ENCODE peak calls at places on chromosome 10, in nine cellular contexts. One of them, this sample, is unnamed.

GRCh38 chr10:95759233-95759826 is 3.4 kb downstream of the ENTPD1 start:
- DNase-seq in psoas muscle: no peak
- DNase-seq in GM13977: no peak
- DNase-seq in GM23338: no peak
- DNase-seq in heart right ventricle: no peak
- DNase-seq in MM.1S: no peak
- DNase-seq in NB4: no peak
- DNase-seq in brain microvascular endothelial cell: no peak
- DNase-seq in AG09309: no peak
- DNase-seq in this sample: no peak

GRCh38 chr10:132465889-132466519 is 69.0 kb downstream of the PWWP2B start:
- DNase-seq in AG09309: no peak
- DNase-seq in heart right ventricle: no peak
- DNase-seq in psoas muscle: peak; percentile 42
- DNase-seq in brain microvascular endothelial cell: no peak
- DNase-seq in GM13977: no peak
- DNase-seq in NB4: no peak
- DNase-seq in MM.1S: no peak
- DNase-seq in GM23338: no peak
- DNase-seq in this sample: no peak

GRCh38 chr10:131667047-131667446 is 233.8 kb upstream of the PPP2R2D start:
- DNase-seq in AG09309: no peak
- DNase-seq in psoas muscle: no peak
- DNase-seq in heart right ventricle: no peak
- DNase-seq in NB4: no peak
- DNase-seq in MM.1S: no peak
- DNase-seq in brain microvascular endothelial cell: no peak
- DNase-seq in GM13977: no peak
- DNase-seq in GM23338: no peak
- DNase-seq in this sample: no peak

GRCh38 chr10:89389254-89389653 is 3.2 kb upstream of the IFIT1 start:
- DNase-seq in psoas muscle: no peak
- DNase-seq in heart right ventricle: no peak
- DNase-seq in MM.1S: peak; percentile 56
- DNase-seq in NB4: peak; percentile 51
- DNase-seq in AG09309: no peak
- DNase-seq in GM13977: peak; percentile 29
- DNase-seq in brain microvascular endothelial cell: no peak
- DNase-seq in GM23338: peak; percentile 66
- DNase-seq in this sample: peak; percentile 32

GRCh38 chr10:50480054-50481007 is 143.4 kb downstream of the SGMS1 start:
- DNase-seq in brain microvascular endothelial cell: no peak
- DNase-seq in GM13977: peak; percentile 17
- DNase-seq in AG09309: no peak
- DNase-seq in heart right ventricle: no peak
- DNase-seq in psoas muscle: no peak
- DNase-seq in NB4: no peak
- DNase-seq in GM23338: no peak
- DNase-seq in MM.1S: no peak
- DNase-seq in this sample: peak; percentile 38

GRCh38 chr10:7525314-7526016 is 114.6 kb upstream of the SFMBT2 start:
- DNase-seq in GM13977: peak; percentile 89
- DNase-seq in NB4: peak; percentile 65
- DNase-seq in AG09309: peak; percentile 40
- DNase-seq in brain microvascular endothelial cell: peak; percentile 70
- DNase-seq in GM23338: peak; percentile 87
- DNase-seq in heart right ventricle: peak; percentile 81
- DNase-seq in psoas muscle: no peak
- DNase-seq in MM.1S: peak; percentile 82
- DNase-seq in this sample: peak; percentile 87

GRCh38 chr10:85851300-85851699 is 515.3 kb downstream of the GRID1 start:
- DNase-seq in MM.1S: no peak
- DNase-seq in NB4: no peak
- DNase-seq in GM13977: no peak
- DNase-seq in GM23338: no peak
- DNase-seq in AG09309: no peak
- DNase-seq in heart right ventricle: no peak
- DNase-seq in brain microvascular endothelial cell: peak; percentile 56
- DNase-seq in psoas muscle: no peak
- DNase-seq in this sample: no peak

GRCh38 chr10:89283988-89284475 is 17.8 kb upstream of the IFIT2 start:
- DNase-seq in AG09309: peak; percentile 83
- DNase-seq in heart right ventricle: peak; percentile 68
- DNase-seq in NB4: no peak
- DNase-seq in GM13977: no peak
- DNase-seq in psoas muscle: peak; percentile 70
- DNase-seq in MM.1S: no peak
- DNase-seq in GM23338: peak; percentile 51
- DNase-seq in brain microvascular endothelial cell: no peak
- DNase-seq in this sample: no peak

GRCh38 chr10:77620731-77621130 is 16.9 kb downstream of the KCNMA1 start:
- DNase-seq in heart right ventricle: no peak
- DNase-seq in MM.1S: no peak
- DNase-seq in GM23338: no peak
- DNase-seq in AG09309: no peak
- DNase-seq in brain microvascular endothelial cell: peak; percentile 40
- DNase-seq in NB4: peak; percentile 56
- DNase-seq in psoas muscle: no peak
- DNase-seq in GM13977: no peak
- DNase-seq in this sample: no peak

GRCh38 chr10:126734957-126735356 is 64.5 kb upstream of the C10orf90 start:
- DNase-seq in MM.1S: no peak
- DNase-seq in brain microvascular endothelial cell: no peak
- DNase-seq in GM13977: no peak
- DNase-seq in AG09309: no peak
- DNase-seq in GM23338: no peak
- DNase-seq in NB4: no peak
- DNase-seq in heart right ventricle: no peak
- DNase-seq in psoas muscle: no peak
- DNase-seq in this sample: no peak

DNA sequence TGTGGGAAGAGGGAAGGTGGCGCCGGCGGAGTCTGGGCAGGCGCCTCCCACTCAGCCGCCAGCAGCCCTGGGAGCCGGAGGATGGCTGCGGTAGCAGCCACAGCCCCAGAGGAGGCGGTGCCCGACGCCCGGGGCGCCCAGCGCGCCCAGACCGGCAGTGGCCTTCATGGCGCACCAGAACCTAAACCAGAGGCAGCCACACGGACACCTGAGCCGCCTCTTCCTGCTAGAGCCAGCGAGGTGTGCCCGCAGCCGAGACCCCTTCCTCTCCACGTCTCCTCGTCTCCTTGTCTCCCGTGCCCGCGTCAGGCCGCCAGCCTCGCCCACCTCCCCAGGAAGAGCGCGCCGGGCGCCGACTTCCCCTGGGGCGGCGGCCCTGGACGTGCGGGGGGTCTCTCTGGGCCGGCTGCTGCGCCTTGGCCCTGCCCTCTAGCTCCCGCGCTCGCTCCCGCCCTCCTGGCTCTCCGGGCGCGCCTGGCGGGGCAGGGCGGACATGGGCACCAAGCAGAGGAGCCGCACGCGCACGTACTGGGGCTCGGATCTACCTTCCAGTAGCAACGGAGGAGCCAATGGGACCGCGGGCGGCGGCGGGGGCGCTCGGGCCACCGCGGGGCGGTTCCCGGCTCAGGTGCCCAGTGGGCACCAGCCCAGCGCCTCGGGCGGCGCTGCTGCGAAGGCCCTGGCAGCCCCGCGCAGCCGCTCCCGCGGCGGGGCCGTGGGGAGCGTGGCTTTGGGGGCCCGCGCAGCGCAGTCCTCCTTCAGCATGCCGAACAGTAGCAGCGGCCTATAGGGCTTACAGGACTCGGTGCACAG is 33.0 kb upstream of the SFTPD start:
- DNase-seq in heart right ventricle: peak; percentile 30
- DNase-seq in NB4: peak; percentile 73
- DNase-seq in AG09309: no peak
- DNase-seq in GM13977: peak; percentile 26
- DNase-seq in GM23338: peak; percentile 84
- DNase-seq in MM.1S: peak; percentile 61
- DNase-seq in brain microvascular endothelial cell: no peak
- DNase-seq in psoas muscle: peak; percentile 58
- DNase-seq in this sample: peak; percentile 22
- TF ChIP-seq CTCF in heart right ventricle: no peak
- TF ChIP-seq CTCF in NB4: no peak
- TF ChIP-seq CTCF in AG09309: no peak
- TF ChIP-seq CTCF in GM13977: no peak
- TF ChIP-seq CTCF in GM23338: no peak
- TF ChIP-seq CTCF in MM.1S: peak; percentile 11
- TF ChIP-seq CTCF in brain microvascular endothelial cell: peak; percentile 17
- TF ChIP-seq CTCF in psoas muscle: no peak
- TF ChIP-seq CTCF in this sample: no peak

DNA sequence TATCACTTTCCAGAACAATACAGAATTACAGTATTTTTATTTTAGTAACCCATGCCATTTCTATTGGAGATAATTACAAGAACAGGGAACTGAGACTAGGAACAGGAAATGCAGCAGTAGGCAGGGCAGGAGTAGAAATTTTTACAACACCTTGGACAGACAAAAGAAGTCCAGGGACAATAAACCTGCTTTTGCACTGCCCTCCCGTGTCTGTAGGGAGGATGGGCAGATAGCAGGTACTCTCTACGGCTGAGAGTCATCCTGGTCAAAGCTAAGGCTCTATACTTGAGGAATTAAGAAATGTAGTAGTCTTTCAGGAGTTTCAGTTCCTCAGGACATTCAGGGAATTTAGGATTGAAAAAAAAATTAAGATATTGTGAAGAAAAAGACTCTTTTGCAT is 63.4 kb downstream of the VAX1 start:
- DNase-seq in NB4: no peak
- DNase-seq in heart right ventricle: no peak
- DNase-seq in MM.1S: no peak
- DNase-seq in psoas muscle: no peak
- DNase-seq in AG09309: no peak
- DNase-seq in GM13977: no peak
- DNase-seq in brain microvascular endothelial cell: no peak
- DNase-seq in GM23338: peak; percentile 51
- DNase-seq in this sample: no peak
- TF ChIP-seq CTCF in NB4: no peak
- TF ChIP-seq CTCF in heart right ventricle: no peak
- TF ChIP-seq CTCF in MM.1S: no peak
- TF ChIP-seq CTCF in psoas muscle: no peak
- TF ChIP-seq CTCF in AG09309: no peak
- TF ChIP-seq CTCF in GM13977: no peak
- TF ChIP-seq CTCF in brain microvascular endothelial cell: no peak
- TF ChIP-seq CTCF in GM23338: peak; percentile 34
- TF ChIP-seq CTCF in this sample: no peak

DNA sequence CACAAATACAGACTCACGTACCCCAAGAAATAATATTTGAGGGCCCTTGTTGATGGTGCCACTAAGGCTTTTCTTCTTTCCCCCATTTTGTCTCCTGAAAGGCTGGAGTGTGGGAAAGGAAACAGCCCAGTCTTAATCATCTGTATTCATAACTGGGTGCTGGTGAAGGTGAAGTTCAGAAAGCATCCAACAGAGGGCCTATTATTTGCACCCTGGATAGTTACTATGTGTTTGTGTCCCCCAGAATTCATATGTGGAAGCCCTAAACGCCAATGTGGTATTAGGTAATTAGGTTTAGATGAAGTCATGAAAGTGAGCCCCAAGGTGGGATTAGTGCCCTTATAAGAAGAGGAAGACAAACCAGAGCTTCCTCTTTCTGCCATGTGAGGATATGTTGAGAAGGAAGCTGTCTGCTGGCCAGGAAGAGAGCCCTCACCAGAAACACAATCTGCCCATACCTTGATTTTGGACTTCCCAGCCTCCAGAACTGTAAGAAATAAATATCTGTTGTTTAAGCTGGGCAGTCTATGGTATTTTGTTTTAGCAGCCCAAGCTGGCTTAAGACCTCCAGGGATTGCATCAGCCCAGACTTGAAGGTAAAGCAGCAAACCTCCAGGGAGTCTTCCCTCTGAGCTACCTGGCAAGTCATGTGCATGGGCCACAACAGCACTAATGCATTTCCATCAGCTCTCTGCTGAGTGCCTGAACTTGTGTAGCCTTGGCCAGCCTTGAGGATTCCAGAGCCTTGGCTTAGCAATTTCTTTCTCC is 90.0 kb upstream of the ADRB1 start:
- DNase-seq in AG09309: no peak
- DNase-seq in brain microvascular endothelial cell: no peak
- DNase-seq in NB4: peak; percentile 73
- DNase-seq in psoas muscle: no peak
- DNase-seq in GM23338: peak; percentile 39
- DNase-seq in heart right ventricle: no peak
- DNase-seq in GM13977: no peak
- DNase-seq in MM.1S: no peak
- DNase-seq in this sample: no peak
- TF ChIP-seq CTCF in AG09309: peak; percentile 23
- TF ChIP-seq CTCF in brain microvascular endothelial cell: peak; percentile 47
- TF ChIP-seq CTCF in NB4: no peak
- TF ChIP-seq CTCF in psoas muscle: no peak
- TF ChIP-seq CTCF in GM23338: peak; percentile 48
- TF ChIP-seq CTCF in heart right ventricle: no peak
- TF ChIP-seq CTCF in GM13977: peak; percentile 25
- TF ChIP-seq CTCF in MM.1S: peak; percentile 25
- TF ChIP-seq CTCF in this sample: no peak

GRCh38 chr10:4839353-4839752 is 13.3 kb downstream of the AKR1E2 start:
- DNase-seq in brain microvascular endothelial cell: no peak
- DNase-seq in GM23338: no peak
- DNase-seq in psoas muscle: no peak
- DNase-seq in NB4: no peak
- DNase-seq in MM.1S: no peak
- DNase-seq in AG09309: no peak
- DNase-seq in heart right ventricle: no peak
- DNase-seq in GM13977: no peak
- DNase-seq in this sample: no peak
- TF ChIP-seq CTCF in brain microvascular endothelial cell: peak; percentile 6
- TF ChIP-seq CTCF in GM23338: no peak
- TF ChIP-seq CTCF in psoas muscle: no peak
- TF ChIP-seq CTCF in NB4: no peak
- TF ChIP-seq CTCF in MM.1S: no peak
- TF ChIP-seq CTCF in AG09309: no peak
- TF ChIP-seq CTCF in heart right ventricle: no peak
- TF ChIP-seq CTCF in GM13977: no peak
- TF ChIP-seq CTCF in this sample: no peak

DNA sequence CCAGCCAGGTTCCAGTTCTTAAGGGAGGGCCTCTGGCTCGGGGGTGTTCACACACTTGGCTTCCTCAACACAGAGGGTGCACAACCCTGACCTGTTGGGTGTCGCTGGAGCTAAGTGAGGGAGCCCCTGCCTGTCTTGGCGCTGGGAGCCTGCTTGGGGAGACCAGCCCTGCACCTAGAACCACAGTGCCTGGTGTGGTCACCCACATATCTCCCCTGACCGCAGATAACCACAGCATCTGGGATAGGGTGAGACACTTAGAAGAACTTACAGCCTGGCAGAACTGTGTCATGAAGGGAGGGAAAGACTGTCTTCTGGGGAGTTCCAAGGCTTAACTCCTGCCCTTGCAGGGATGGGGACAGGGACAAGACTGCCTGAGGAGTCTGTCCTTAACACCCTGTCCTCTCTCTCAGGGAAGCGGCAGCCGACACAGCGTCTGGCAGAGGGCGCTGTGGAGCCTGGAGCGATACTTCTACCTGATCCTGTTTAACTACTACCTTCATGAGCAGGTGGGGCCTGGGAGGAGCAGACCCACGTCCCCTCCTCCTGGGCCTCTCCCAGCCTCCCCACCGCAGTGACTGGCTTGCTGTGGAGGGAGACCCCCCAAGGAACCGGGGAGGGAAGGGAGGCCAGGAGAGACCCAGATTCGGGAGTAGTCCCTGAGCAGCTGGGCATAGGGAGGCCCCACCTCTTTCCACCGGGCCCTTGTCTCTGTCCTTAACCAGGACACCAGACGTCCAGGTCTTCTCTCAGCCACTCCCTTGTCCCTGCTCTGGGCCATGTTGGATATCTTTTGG is 59.0 kb downstream of the PALD1 start:
- DNase-seq in NB4: no peak
- DNase-seq in MM.1S: peak; percentile 14
- DNase-seq in heart right ventricle: no peak
- DNase-seq in brain microvascular endothelial cell: no peak
- DNase-seq in GM13977: peak; percentile 56
- DNase-seq in AG09309: no peak
- DNase-seq in GM23338: peak; percentile 86
- DNase-seq in psoas muscle: no peak
- DNase-seq in this sample: peak; percentile 56
- TF ChIP-seq CTCF in NB4: peak; percentile 68
- TF ChIP-seq CTCF in MM.1S: peak; percentile 47
- TF ChIP-seq CTCF in heart right ventricle: no peak
- TF ChIP-seq CTCF in brain microvascular endothelial cell: peak; percentile 73
- TF ChIP-seq CTCF in GM13977: peak; percentile 57
- TF ChIP-seq CTCF in AG09309: peak; percentile 38
- TF ChIP-seq CTCF in GM23338: peak; percentile 74
- TF ChIP-seq CTCF in psoas muscle: peak; percentile 26
- TF ChIP-seq CTCF in this sample: peak; percentile 25

This sample was measured in GM13976.